ENCODE peak calls at places on chromosomes 7 and 10, in eight cellular contexts. U is pancreas, Z is T-helper 9 cell, X is NCI-H1092 treated with DMSO at 0.1 percent for 48 hours, J is HTR-8/SVneo, E is dermis microvascular lymphatic vessel endothelial cell, K is mucosa of gallbladder, A is HT1080. R is an unnamed sample.
A peak's percentile ranks its signal among the peaks of the same experiment; 100 is the strongest.

GRCh38 chr7:138887085-138887705 is 89.2 kb upstream of the ATP6V0A4 start:
- DNase-seq in U (no peak), X (no peak), A (no peak), K (no peak), E (no peak), Z (no peak), J (no peak), R (no peak)

GRCh38 chr10:88234332-88234731 is 348.8 kb downstream of the RNLS start:
- DNase-seq in X (peak; percentile 30), Z (no peak), K (no peak), A (no peak), U (no peak), J (no peak), E (no peak), R (no peak)

GRCh38 chr7:13778967-13779366 is 210.5 kb downstream of the ETV1 start:
- DNase-seq in X (no peak), U (no peak), E (no peak), K (no peak), J (peak; percentile 43), Z (no peak), A (peak; percentile 93), R (peak; percentile 19)

GRCh38 chr10:77418211-77418640 is 219.4 kb downstream of the KCNMA1 start:
- DNase-seq in J (no peak), U (no peak), X (no peak), A (no peak), K (peak; percentile 24), Z (no peak), E (no peak), R (no peak)

GRCh38 chr7:117023325-117023854 is 70.1 kb downstream of the ST7 start:
- DNase-seq in X (no peak), A (no peak), K (no peak), Z (no peak), J (no peak), E (no peak), U (no peak), R (no peak)

GRCh38 chr10:65931291-65932080 is 994.4 kb upstream of the LRRTM3 start:
- DNase-seq in A (no peak), E (no peak), K (no peak), J (no peak), Z (no peak), U (no peak), X (no peak), R (no peak)

GRCh38 chr10:119726291-119727261 is 726 bp downstream of the INPP5F start:
- DNase-seq in K (no peak), U (no peak), A (no peak), Z (peak; percentile 44), E (peak; percentile 7), X (peak; percentile 35), J (no peak), R (no peak)

GRCh38 chr7:17444673-17445072 is 146.2 kb downstream of the AHR start:
- DNase-seq in J (no peak), A (peak; percentile 75), U (no peak), Z (no peak), K (peak; percentile 25), X (no peak), E (peak; percentile 95), R (no peak)

GRCh38 chr7:77453531-77453930 is 37.4 kb upstream of the GSAP start:
- DNase-seq in U (no peak), X (no peak), E (peak; percentile 42), J (no peak), A (no peak), K (no peak), Z (no peak), R (no peak)

GRCh38 chr10:67976292-67977245 is 92.1 kb downstream of the SIRT1 start:
- DNase-seq in A (no peak), U (peak; percentile 78), E (no peak), Z (no peak), K (no peak), X (no peak), J (no peak), R (no peak)

GRCh38 chr10:4051011-4051407 is 266.0 kb upstream of the KLF6 start:
- DNase-seq in J (no peak), U (no peak), A (no peak), K (peak; percentile 34), X (no peak), E (peak; percentile 87), Z (no peak), R (no peak)

GRCh38 chr10:15868006-15868405 is 7.7 kb upstream of the MINDY3 start:
- DNase-seq in J (no peak), E (no peak), X (no peak), Z (no peak), K (no peak), A (no peak), U (no peak), R (no peak)

GRCh38 chr10:116001266-116001857 is 271.6 kb downstream of the GFRA1 start:
- DNase-seq in E (peak; percentile 39), A (no peak), X (no peak), Z (no peak), K (no peak), U (no peak), J (no peak), R (no peak)

GRCh38 chr7:143287321-143287934 is 723 bp upstream of the CASP2 start:
- DNase-seq in A (no peak), K (no peak), J (no peak), E (no peak), X (no peak), U (no peak), Z (no peak), R (no peak)

GRCh38 chr10:62637249-62638061 is 167.1 kb upstream of the ADO start:
- DNase-seq in U (no peak), K (no peak), A (no peak), Z (peak; percentile 34), J (no peak), E (no peak), X (no peak), R (peak; percentile 44)

GRCh38 chr10:124568858-124569622 is 107.4 kb downstream of the LHPP start:
- DNase-seq in U (no peak), X (no peak), E (no peak), J (no peak), A (no peak), Z (no peak), K (no peak), R (no peak)

GRCh38 chr7:46257766-46258448 is 336.8 kb upstream of the IGFBP3 start:
- DNase-seq in J (peak; percentile 47), U (no peak), A (peak; percentile 77), Z (no peak), X (no peak), E (peak; percentile 50), K (no peak), R (no peak)

GRCh38 chr7:138449580-138449979 is 10.5 kb upstream of the TRIM24 start:
- DNase-seq in A (no peak), Z (peak; percentile 35), J (no peak), X (no peak), U (no peak), E (peak; percentile 19), K (no peak), R (no peak)